ENCODE peak calls at places on chromosomes 11 and 22, in eight cellular contexts. V is iPS DF 6.9; K is fibroblast of lung; H is right cardiac atrium; G is cardiac muscle cell; L is psoas muscle; E is ovary; C is CD8-positive, alpha-beta T cell. J is an unnamed sample.
A peak's percentile ranks its signal among the peaks of the same experiment; 100 is the strongest.

GRCh38 chr11:115920087-115920461 is 415.9 kb upstream of the CADM1 start:
- DNase-seq in V (no peak), K (peak; percentile 73), H (no peak), G (no peak), L (no peak), E (no peak), C (no peak), J (no peak)

GRCh38 chr22:48475661-48476345 is 1351.9 kb downstream of the BRD1 start:
- DNase-seq in V (no peak), K (no peak), H (no peak), G (no peak), L (no peak), E (no peak), C (no peak), J (no peak)

GRCh38 chr11:796565-797299 is 1.3 kb downstream of the SLC25A22 start:
- DNase-seq in V (no peak), K (no peak), H (no peak), G (no peak), L (no peak), E (peak; percentile 49), C (no peak), J (no peak)

GRCh38 chr11:87347441-87347840 is 309.7 kb downstream of the TMEM135 start:
- DNase-seq in V (no peak), K (no peak), H (no peak), G (no peak), L (no peak), E (no peak), C (no peak), J (no peak)

GRCh38 chr11:125257185-125257584 is 92.6 kb downstream of the PKNOX2 start:
- DNase-seq in V (no peak), K (no peak), H (no peak), G (peak; percentile 17), L (no peak), E (no peak), C (no peak), J (no peak)

GRCh38 chr11:102914238-102915043 is 39.7 kb upstream of the MMP12 start:
- DNase-seq in V (peak; percentile 48), K (peak; percentile 31), H (no peak), G (peak; percentile 59), L (no peak), E (no peak), C (no peak), J (no peak)

GRCh38 chr22:22817468-22818201 is 70.0 kb upstream of the IGLL5 start:
- DNase-seq in V (no peak), K (no peak), H (no peak), G (no peak), L (no peak), E (no peak), C (no peak), J (no peak)

GRCh38 chr11:59552844-59553243 is 41.5 kb downstream of the OR4D9 start:
- DNase-seq in V (no peak), K (no peak), H (no peak), G (no peak), L (no peak), E (no peak), C (no peak), J (no peak)

GRCh38 chr11:47342854-47343253 is 9.6 kb downstream of the MYBPC3 start:
- DNase-seq in V (no peak), K (no peak), H (no peak), G (no peak), L (no peak), E (no peak), C (no peak), J (no peak)

GRCh38 chr11:71342951-71343827 is 90.8 kb upstream of the SHANK2 start:
- DNase-seq in V (peak; percentile 64), K (no peak), H (no peak), G (peak; percentile 41), L (peak; percentile 23), E (no peak), C (no peak), J (no peak)

GRCh38 chr11:69313992-69314391 is 20.0 kb downstream of the MYEOV start:
- DNase-seq in V (no peak), K (no peak), H (no peak), G (no peak), L (no peak), E (no peak), C (no peak), J (no peak)

GRCh38 chr11:55726715-55727324 is 46.4 kb upstream of the OR5D13 start:
- DNase-seq in V (no peak), K (no peak), H (no peak), G (no peak), L (no peak), E (no peak), C (no peak), J (no peak)

GRCh38 chr22:29195964-29196666 is 9.6 kb upstream of the EMID1 start:
- DNase-seq in V (no peak), K (no peak), H (no peak), G (no peak), L (no peak), E (no peak), C (no peak), J (no peak)

GRCh38 chr11:134283461-134284230 is 7.5 kb downstream of the GLB1L3 start:
- DNase-seq in V (no peak), K (no peak), H (no peak), G (no peak), L (no peak), E (no peak), C (no peak), J (no peak)

GRCh38 chr11:125593113-125593761 is 585 bp downstream of the STT3A start:
- DNase-seq in V (no peak), K (peak; percentile 60), H (no peak), G (peak; percentile 46), L (no peak), E (no peak), C (no peak), J (no peak)

DNA sequence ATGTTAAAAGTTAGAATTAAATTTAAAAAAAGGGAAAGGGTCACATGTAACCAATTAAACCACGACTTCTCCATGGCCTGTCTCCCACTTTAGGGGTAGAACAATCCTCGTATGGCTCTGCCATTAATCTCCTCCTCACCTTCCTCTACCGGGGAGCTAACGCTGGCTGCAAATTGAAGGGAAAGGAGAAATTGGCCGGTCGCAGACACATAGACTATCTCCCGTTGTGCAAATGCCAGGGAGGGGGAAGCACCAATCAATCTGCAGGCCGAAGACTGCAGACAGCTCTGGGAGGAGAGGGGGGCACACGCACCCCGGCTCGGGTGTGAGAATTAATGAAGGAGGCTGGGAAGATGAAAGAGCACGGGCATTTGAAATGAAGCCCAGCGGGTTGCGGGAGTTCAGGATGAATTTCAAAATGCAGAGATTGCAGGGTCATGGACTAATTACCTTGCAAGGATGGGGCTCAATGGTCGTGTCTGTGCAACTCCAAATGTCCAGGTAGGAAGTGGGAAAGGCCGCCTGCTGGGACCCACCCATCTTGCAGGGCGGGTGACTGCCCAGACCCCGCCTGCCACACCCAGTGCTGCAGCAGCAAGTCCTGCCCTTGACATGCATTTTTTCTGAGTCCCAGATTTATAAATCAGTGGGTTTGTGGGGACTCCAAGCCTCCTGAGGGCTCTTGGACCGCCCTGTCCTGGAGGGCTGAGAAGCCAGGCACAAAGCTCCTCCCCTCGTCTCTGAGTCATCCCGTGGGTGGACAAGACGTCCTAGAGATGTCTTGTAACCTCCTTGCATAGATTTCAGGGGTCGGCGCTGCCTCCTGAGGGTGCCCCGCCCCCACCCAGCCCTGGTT is 534.2 kb downstream of the TBC1D22A start:
- DNase-seq in V (no peak), K (no peak), H (no peak), G (no peak), L (no peak), E (no peak), C (no peak), J (no peak)
- H3K9me3 ChIP-seq in V (peaks cover 39% of the 10 kb centered on the region), K (no peaks in the 10 kb centered on the region), H (no peaks in the 10 kb centered on the region), G (no peaks in the 10 kb centered on the region), L (no peaks in the 10 kb centered on the region), E (no peaks in the 10 kb centered on the region), C (no peaks in the 10 kb centered on the region), J (no peaks in the 10 kb centered on the region)

GRCh38 chr22:31626427-31627150 is 35.4 kb downstream of the PISD start:
- DNase-seq in V (no peak), K (no peak), H (peak; percentile 74), G (peak; percentile 45), L (no peak), E (peak; percentile 61), C (no peak), J (no peak)
- H3K4me1 ChIP-seq in V (peaks cover 15% of the 10 kb centered on the region), K (peaks cover 12% of the 10 kb centered on the region), H (peaks cover 22% of the 10 kb centered on the region), G (peaks cover 8% of the 10 kb centered on the region), L (peaks cover 33% of the 10 kb centered on the region), E (peaks cover 40% of the 10 kb centered on the region), C (peaks cover 38% of the 10 kb centered on the region), J (peaks cover 46% of the 10 kb centered on the region)

GRCh38 chr11:118929496-118930151 is 3.9 kb upstream of the BCL9L start:
- DNase-seq in V (no peak), K (peak; percentile 92), H (peak; percentile 87), G (peak; percentile 94), L (peak; percentile 84), E (peak; percentile 92), C (peak; percentile 92), J (peak; percentile 83)

GRCh38 chr11:118931576-118931975 is 5.8 kb upstream of the BCL9L start:
- DNase-seq in V (no peak), K (no peak), H (no peak), G (no peak), L (no peak), E (no peak), C (no peak), J (no peak)

GRCh38 chr11:118928108-118928869 is 2.6 kb upstream of the BCL9L start:
- DNase-seq in V (no peak), K (peak; percentile 92), H (peak; percentile 92), G (peak; percentile 95), L (peak; percentile 91), E (peak; percentile 95), C (peak; percentile 100), J (peak; percentile 98)

GRCh38 chr11:118928870-118929495 is 3.3 kb upstream of the BCL9L start:
- DNase-seq in V (no peak), K (peak; percentile 70), H (peak; percentile 78), G (peak; percentile 73), L (peak; percentile 59), E (no peak), C (no peak), J (no peak)

DNA sequence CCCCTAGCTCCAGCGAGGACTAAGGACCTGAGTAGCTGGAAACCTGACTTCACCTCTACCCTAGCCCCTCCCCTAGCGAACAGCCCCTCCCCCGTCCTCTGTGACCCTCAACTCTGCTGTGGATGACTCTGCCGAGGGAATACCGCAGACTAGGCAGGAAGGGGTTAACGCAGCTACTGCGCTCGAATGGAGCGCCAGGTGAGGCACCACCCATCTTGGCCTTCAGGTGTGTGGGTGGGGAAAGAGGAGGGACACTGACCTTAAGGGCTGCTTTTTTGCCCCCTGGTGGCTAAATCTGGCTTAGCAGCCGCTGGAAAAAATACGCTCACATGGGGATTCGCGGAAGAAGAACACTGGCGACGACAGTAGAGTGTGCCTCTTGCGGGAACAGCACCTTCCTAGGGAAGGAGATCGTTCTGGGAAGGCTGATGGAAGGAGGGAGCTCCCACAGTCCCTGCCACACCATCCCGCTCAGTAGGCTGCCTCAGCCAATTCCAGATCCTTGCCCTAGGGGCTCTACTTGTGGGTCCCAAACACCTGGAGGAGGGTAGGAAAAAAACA is 4.5 kb upstream of the BCL9L start:
- DNase-seq in V (no peak), K (peak; percentile 59), H (peak; percentile 75), G (peak; percentile 76), L (peak; percentile 85), E (peak; percentile 92), C (peak; percentile 89), J (peak; percentile 85)
- H3K9me3 ChIP-seq in V (no peaks in the 10 kb centered on the region), K (no peaks in the 10 kb centered on the region), H (no peaks in the 10 kb centered on the region), G (no peaks in the 10 kb centered on the region), L (no peaks in the 10 kb centered on the region), E (no peaks in the 10 kb centered on the region), C (no peaks in the 10 kb centered on the region), J (no peaks in the 10 kb centered on the region)

DNA sequence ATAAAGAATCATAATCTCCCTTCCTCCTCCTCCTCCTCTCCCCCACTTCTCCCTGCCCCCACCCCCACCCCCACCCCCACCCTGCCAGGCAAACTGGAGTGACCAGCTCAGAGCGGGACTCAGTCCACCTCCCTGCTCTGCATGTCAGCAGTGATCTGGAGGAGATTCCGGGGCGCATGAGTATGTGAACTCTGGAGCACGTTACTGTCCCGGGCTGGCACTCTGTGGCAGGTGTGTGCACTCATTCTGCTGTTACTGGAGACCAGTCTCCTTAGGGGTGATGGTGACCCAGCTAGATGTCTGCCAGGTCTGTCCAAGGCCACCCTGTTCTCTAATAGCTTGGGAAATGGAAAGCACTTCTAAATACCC is 33.9 kb downstream of the MARK2 start:
- DNase-seq in V (no peak), K (no peak), H (no peak), G (no peak), L (no peak), E (no peak), C (no peak), J (no peak)
- H3K4me1 ChIP-seq in V (no peaks in the 10 kb centered on the region), K (peaks cover 17% of the 10 kb centered on the region), H (peaks cover 35% of the 10 kb centered on the region), G (peaks cover 49% of the 10 kb centered on the region), L (peaks cover 53% of the 10 kb centered on the region), E (peaks cover 35% of the 10 kb centered on the region), C (peaks cover 76% of the 10 kb centered on the region), J (peaks cover 80% of the 10 kb centered on the region)